ENCODE peak calls at places on chromosomes 12 and 14, in seven cellular contexts. One of them, this sample, is unnamed.
A peak's percentile ranks its signal among the peaks of the same experiment; 100 is the strongest.

GRCh38 chr12:30862486-30862885 is 64.1 kb upstream of the TSPAN11 start:
- DNase-seq in colonic mucosa: no peak
- DNase-seq in HT-29: no peak
- DNase-seq in stimulated activated CD8-positive, alpha-beta memory T cell treated with anti-CD3 and anti-CD28 coated beads, Interleukin-2, amount 100 ng/mL, for 48 hours: no peak
- DNase-seq in activated CD4-positive, alpha-beta T cell treated with anti-CD3 and anti-CD28 coated beads, Interleukin-2, amount 10 ng/mL, durations not matched to agents 7 days and 5 days: no peak
- DNase-seq in T-helper 1 cell: no peak
- DNase-seq in EL: no peak
- DNase-seq in this sample: no peak

GRCh38 chr12:82015623-82016347 is 256.6 kb upstream of the PPFIA2 start:
- DNase-seq in colonic mucosa: no peak
- DNase-seq in activated CD4-positive, alpha-beta T cell treated with anti-CD3 and anti-CD28 coated beads, Interleukin-2, amount 10 ng/mL, durations not matched to agents 7 days and 5 days: no peak
- DNase-seq in EL: no peak
- DNase-seq in stimulated activated CD8-positive, alpha-beta memory T cell treated with anti-CD3 and anti-CD28 coated beads, Interleukin-2, amount 100 ng/mL, for 48 hours: no peak
- DNase-seq in T-helper 1 cell: no peak
- DNase-seq in HT-29: peak; percentile 42
- DNase-seq in this sample: no peak

GRCh38 chr14:63435838-63436237 is 107.3 kb downstream of the PPP2R5E start:
- DNase-seq in stimulated activated CD8-positive, alpha-beta memory T cell treated with anti-CD3 and anti-CD28 coated beads, Interleukin-2, amount 100 ng/mL, for 48 hours: no peak
- DNase-seq in EL: no peak
- DNase-seq in HT-29: no peak
- DNase-seq in colonic mucosa: peak; percentile 37
- DNase-seq in T-helper 1 cell: no peak
- DNase-seq in activated CD4-positive, alpha-beta T cell treated with anti-CD3 and anti-CD28 coated beads, Interleukin-2, amount 10 ng/mL, durations not matched to agents 7 days and 5 days: no peak
- DNase-seq in this sample: no peak

GRCh38 chr14:38404616-38405015 is 148.7 kb upstream of the CLEC14A start:
- DNase-seq in colonic mucosa: no peak
- DNase-seq in HT-29: no peak
- DNase-seq in T-helper 1 cell: no peak
- DNase-seq in activated CD4-positive, alpha-beta T cell treated with anti-CD3 and anti-CD28 coated beads, Interleukin-2, amount 10 ng/mL, durations not matched to agents 7 days and 5 days: no peak
- DNase-seq in stimulated activated CD8-positive, alpha-beta memory T cell treated with anti-CD3 and anti-CD28 coated beads, Interleukin-2, amount 100 ng/mL, for 48 hours: no peak
- DNase-seq in EL: peak; percentile 78
- DNase-seq in this sample: no peak

GRCh38 chr14:91834571-91834970 is 32.8 kb downstream of the TC2N start:
- DNase-seq in activated CD4-positive, alpha-beta T cell treated with anti-CD3 and anti-CD28 coated beads, Interleukin-2, amount 10 ng/mL, durations not matched to agents 7 days and 5 days: no peak
- DNase-seq in HT-29: no peak
- DNase-seq in stimulated activated CD8-positive, alpha-beta memory T cell treated with anti-CD3 and anti-CD28 coated beads, Interleukin-2, amount 100 ng/mL, for 48 hours: no peak
- DNase-seq in colonic mucosa: no peak
- DNase-seq in T-helper 1 cell: no peak
- DNase-seq in EL: no peak
- DNase-seq in this sample: no peak

GRCh38 chr12:59329457-59329856 is 266.4 kb upstream of the SLC16A7 start:
- DNase-seq in T-helper 1 cell: no peak
- DNase-seq in colonic mucosa: no peak
- DNase-seq in activated CD4-positive, alpha-beta T cell treated with anti-CD3 and anti-CD28 coated beads, Interleukin-2, amount 10 ng/mL, durations not matched to agents 7 days and 5 days: no peak
- DNase-seq in EL: no peak
- DNase-seq in stimulated activated CD8-positive, alpha-beta memory T cell treated with anti-CD3 and anti-CD28 coated beads, Interleukin-2, amount 100 ng/mL, for 48 hours: no peak
- DNase-seq in HT-29: no peak
- DNase-seq in this sample: no peak

GRCh38 chr12:31897791-31898503 is 61.3 kb upstream of the RESF1 start:
- DNase-seq in stimulated activated CD8-positive, alpha-beta memory T cell treated with anti-CD3 and anti-CD28 coated beads, Interleukin-2, amount 100 ng/mL, for 48 hours: no peak
- DNase-seq in EL: peak; percentile 9
- DNase-seq in T-helper 1 cell: peak; percentile 20
- DNase-seq in HT-29: peak; percentile 72
- DNase-seq in activated CD4-positive, alpha-beta T cell treated with anti-CD3 and anti-CD28 coated beads, Interleukin-2, amount 10 ng/mL, durations not matched to agents 7 days and 5 days: no peak
- DNase-seq in colonic mucosa: no peak
- DNase-seq in this sample: peak; percentile 11

GRCh38 chr12:10331642-10332239 is 24.1 kb downstream of the KLRD1 start:
- DNase-seq in T-helper 1 cell: no peak
- DNase-seq in stimulated activated CD8-positive, alpha-beta memory T cell treated with anti-CD3 and anti-CD28 coated beads, Interleukin-2, amount 100 ng/mL, for 48 hours: no peak
- DNase-seq in EL: peak; percentile 48
- DNase-seq in activated CD4-positive, alpha-beta T cell treated with anti-CD3 and anti-CD28 coated beads, Interleukin-2, amount 10 ng/mL, durations not matched to agents 7 days and 5 days: peak; percentile 9
- DNase-seq in HT-29: peak; percentile 74
- DNase-seq in colonic mucosa: no peak
- DNase-seq in this sample: peak; percentile 6

GRCh38 chr14:73253721-73254120 is 16.4 kb downstream of the PAPLN start:
- DNase-seq in T-helper 1 cell: no peak
- DNase-seq in stimulated activated CD8-positive, alpha-beta memory T cell treated with anti-CD3 and anti-CD28 coated beads, Interleukin-2, amount 100 ng/mL, for 48 hours: no peak
- DNase-seq in colonic mucosa: no peak
- DNase-seq in HT-29: no peak
- DNase-seq in activated CD4-positive, alpha-beta T cell treated with anti-CD3 and anti-CD28 coated beads, Interleukin-2, amount 10 ng/mL, durations not matched to agents 7 days and 5 days: no peak
- DNase-seq in EL: no peak
- DNase-seq in this sample: no peak

GRCh38 chr12:23949212-23950010 is at the start of gene SOX5:
- DNase-seq in colonic mucosa: no peak
- DNase-seq in T-helper 1 cell: no peak
- DNase-seq in EL: no peak
- DNase-seq in stimulated activated CD8-positive, alpha-beta memory T cell treated with anti-CD3 and anti-CD28 coated beads, Interleukin-2, amount 100 ng/mL, for 48 hours: no peak
- DNase-seq in activated CD4-positive, alpha-beta T cell treated with anti-CD3 and anti-CD28 coated beads, Interleukin-2, amount 10 ng/mL, durations not matched to agents 7 days and 5 days: no peak
- DNase-seq in HT-29: no peak
- DNase-seq in this sample: peak; percentile 57

GRCh38 chr12:108271951-108272729 is 67.0 kb downstream of the CMKLR1 start:
- DNase-seq in stimulated activated CD8-positive, alpha-beta memory T cell treated with anti-CD3 and anti-CD28 coated beads, Interleukin-2, amount 100 ng/mL, for 48 hours: no peak
- DNase-seq in colonic mucosa: no peak
- DNase-seq in EL: no peak
- DNase-seq in T-helper 1 cell: no peak
- DNase-seq in HT-29: no peak
- DNase-seq in activated CD4-positive, alpha-beta T cell treated with anti-CD3 and anti-CD28 coated beads, Interleukin-2, amount 10 ng/mL, durations not matched to agents 7 days and 5 days: no peak
- DNase-seq in this sample: peak; percentile 76

GRCh38 chr14:100025111-100025510 is 40.1 kb upstream of the EVL start:
- DNase-seq in stimulated activated CD8-positive, alpha-beta memory T cell treated with anti-CD3 and anti-CD28 coated beads, Interleukin-2, amount 100 ng/mL, for 48 hours: peak; percentile 10
- DNase-seq in HT-29: peak; percentile 53
- DNase-seq in activated CD4-positive, alpha-beta T cell treated with anti-CD3 and anti-CD28 coated beads, Interleukin-2, amount 10 ng/mL, durations not matched to agents 7 days and 5 days: peak; percentile 43
- DNase-seq in colonic mucosa: peak; percentile 23
- DNase-seq in EL: peak; percentile 59
- DNase-seq in T-helper 1 cell: peak; percentile 25
- DNase-seq in this sample: no peak

GRCh38 chr12:63869656-63870055 is 25.2 kb downstream of the SRGAP1 start:
- DNase-seq in activated CD4-positive, alpha-beta T cell treated with anti-CD3 and anti-CD28 coated beads, Interleukin-2, amount 10 ng/mL, durations not matched to agents 7 days and 5 days: no peak
- DNase-seq in colonic mucosa: no peak
- DNase-seq in HT-29: no peak
- DNase-seq in stimulated activated CD8-positive, alpha-beta memory T cell treated with anti-CD3 and anti-CD28 coated beads, Interleukin-2, amount 100 ng/mL, for 48 hours: no peak
- DNase-seq in EL: peak; percentile 41
- DNase-seq in T-helper 1 cell: no peak
- DNase-seq in this sample: no peak

GRCh38 chr12:389138-390096 is at the start of gene KDM5A:
- DNase-seq in activated CD4-positive, alpha-beta T cell treated with anti-CD3 and anti-CD28 coated beads, Interleukin-2, amount 10 ng/mL, durations not matched to agents 7 days and 5 days: peak; percentile 92
- DNase-seq in EL: peak; percentile 92
- DNase-seq in T-helper 1 cell: peak; percentile 93
- DNase-seq in HT-29: peak; percentile 93
- DNase-seq in colonic mucosa: peak; percentile 93
- DNase-seq in stimulated activated CD8-positive, alpha-beta memory T cell treated with anti-CD3 and anti-CD28 coated beads, Interleukin-2, amount 100 ng/mL, for 48 hours: peak; percentile 78
- DNase-seq in this sample: no peak

GRCh38 chr12:130434560-130434959 is 96.9 kb downstream of the PIWIL1 start:
- DNase-seq in stimulated activated CD8-positive, alpha-beta memory T cell treated with anti-CD3 and anti-CD28 coated beads, Interleukin-2, amount 100 ng/mL, for 48 hours: no peak
- DNase-seq in colonic mucosa: no peak
- DNase-seq in activated CD4-positive, alpha-beta T cell treated with anti-CD3 and anti-CD28 coated beads, Interleukin-2, amount 10 ng/mL, durations not matched to agents 7 days and 5 days: no peak
- DNase-seq in T-helper 1 cell: no peak
- DNase-seq in EL: no peak
- DNase-seq in HT-29: no peak
- DNase-seq in this sample: no peak

GRCh38 chr14:31788340-31788739 is 227.1 kb downstream of the NUBPL start:
- DNase-seq in EL: no peak
- DNase-seq in T-helper 1 cell: no peak
- DNase-seq in colonic mucosa: no peak
- DNase-seq in stimulated activated CD8-positive, alpha-beta memory T cell treated with anti-CD3 and anti-CD28 coated beads, Interleukin-2, amount 100 ng/mL, for 48 hours: no peak
- DNase-seq in HT-29: peak; percentile 35
- DNase-seq in activated CD4-positive, alpha-beta T cell treated with anti-CD3 and anti-CD28 coated beads, Interleukin-2, amount 10 ng/mL, durations not matched to agents 7 days and 5 days: no peak
- DNase-seq in this sample: no peak

GRCh38 chr12:54502485-54502884 is 4.9 kb downstream of the NCKAP1L start:
- DNase-seq in colonic mucosa: no peak
- DNase-seq in T-helper 1 cell: no peak
- DNase-seq in HT-29: no peak
- DNase-seq in EL: no peak
- DNase-seq in activated CD4-positive, alpha-beta T cell treated with anti-CD3 and anti-CD28 coated beads, Interleukin-2, amount 10 ng/mL, durations not matched to agents 7 days and 5 days: no peak
- DNase-seq in stimulated activated CD8-positive, alpha-beta memory T cell treated with anti-CD3 and anti-CD28 coated beads, Interleukin-2, amount 100 ng/mL, for 48 hours: no peak
- DNase-seq in this sample: no peak

GRCh38 chr14:34362625-34363251 is 99.3 kb downstream of the SPTSSA start:
- DNase-seq in HT-29: no peak
- DNase-seq in colonic mucosa: no peak
- DNase-seq in T-helper 1 cell: no peak
- DNase-seq in EL: no peak
- DNase-seq in activated CD4-positive, alpha-beta T cell treated with anti-CD3 and anti-CD28 coated beads, Interleukin-2, amount 10 ng/mL, durations not matched to agents 7 days and 5 days: no peak
- DNase-seq in stimulated activated CD8-positive, alpha-beta memory T cell treated with anti-CD3 and anti-CD28 coated beads, Interleukin-2, amount 100 ng/mL, for 48 hours: no peak
- DNase-seq in this sample: no peak

GRCh38 chr12:39010406-39010805 is 105.0 kb upstream of the CPNE8 start:
- DNase-seq in EL: no peak
- DNase-seq in activated CD4-positive, alpha-beta T cell treated with anti-CD3 and anti-CD28 coated beads, Interleukin-2, amount 10 ng/mL, durations not matched to agents 7 days and 5 days: no peak
- DNase-seq in colonic mucosa: no peak
- DNase-seq in stimulated activated CD8-positive, alpha-beta memory T cell treated with anti-CD3 and anti-CD28 coated beads, Interleukin-2, amount 100 ng/mL, for 48 hours: no peak
- DNase-seq in T-helper 1 cell: no peak
- DNase-seq in HT-29: no peak
- DNase-seq in this sample: no peak

GRCh38 chr12:105031061-105031807 is 45.1 kb downstream of the NOPCHAP1 start:
- DNase-seq in stimulated activated CD8-positive, alpha-beta memory T cell treated with anti-CD3 and anti-CD28 coated beads, Interleukin-2, amount 100 ng/mL, for 48 hours: no peak
- DNase-seq in EL: no peak
- DNase-seq in colonic mucosa: no peak
- DNase-seq in HT-29: no peak
- DNase-seq in T-helper 1 cell: peak; percentile 27
- DNase-seq in activated CD4-positive, alpha-beta T cell treated with anti-CD3 and anti-CD28 coated beads, Interleukin-2, amount 10 ng/mL, durations not matched to agents 7 days and 5 days: no peak
- DNase-seq in this sample: no peak

GRCh38 chr12:65490193-65490592 is 211.7 kb downstream of the MSRB3 start:
- DNase-seq in EL: peak; percentile 38
- DNase-seq in stimulated activated CD8-positive, alpha-beta memory T cell treated with anti-CD3 and anti-CD28 coated beads, Interleukin-2, amount 100 ng/mL, for 48 hours: no peak
- DNase-seq in HT-29: no peak
- DNase-seq in T-helper 1 cell: no peak
- DNase-seq in colonic mucosa: no peak
- DNase-seq in activated CD4-positive, alpha-beta T cell treated with anti-CD3 and anti-CD28 coated beads, Interleukin-2, amount 10 ng/mL, durations not matched to agents 7 days and 5 days: no peak
- DNase-seq in this sample: no peak